ENCODE peak calls at places on chromosomes 1 and 21, in nine cellular contexts. B, V, Y, I, T, Q, G, O and C are unnamed samples. For H3K27me3 and H3K4me1, the result is how much of the 10 kb centered on the place peaks cover.

GRCh38 chr1:84973493-84974334 is 23.2 kb downstream of the MCOLN2 start:
- DNase-seq in T (no peak), O (peak), Y (peak), B (no peak), G (no peak), V (no peak), I (no peak), Q (no peak), C (no peak)

GRCh38 chr21:35066824-35067223 is 17.7 kb upstream of the RUNX1 start:
- DNase-seq in T (no peak), O (no peak), V (no peak), I (no peak), Y (no peak), Q (no peak), G (no peak), B (no peak), C (peak)

GRCh38 chr1:89545264-89546038 is 20.8 kb downstream of the LRRC8B start:
- DNase-seq in O (peak), B (no peak), I (no peak), V (no peak), Q (peak), T (no peak), G (no peak), Y (peak), C (no peak)

GRCh38 chr1:202049129-202049528 is 38.7 kb downstream of the ELF3 start:
- DNase-seq in Q (no peak), G (no peak), T (peak), O (no peak), Y (no peak), B (no peak), I (no peak), V (peak), C (no peak)

GRCh38 chr1:64891440-64891815 is 74.9 kb downstream of the JAK1 start:
- DNase-seq in B (no peak), Q (no peak), G (no peak), I (no peak), Y (no peak), O (no peak), V (no peak), T (no peak), C (no peak)

GRCh38 chr1:38273405-38273804 is 226.8 kb upstream of the POU3F1 start:
- DNase-seq in O (no peak), I (no peak), Y (no peak), V (no peak), T (no peak), G (no peak), Q (peak), B (no peak), C (no peak)

GRCh38 chr1:243713470-243714186 is 136.4 kb downstream of the AKT3 start:
- DNase-seq in V (no peak), I (no peak), G (no peak), Y (no peak), O (peak), T (no peak), B (no peak), Q (peak), C (no peak)

GRCh38 chr1:117683571-117684285 is 77.9 kb downstream of the TENT5C start:
- DNase-seq in T (no peak), V (no peak), O (no peak), Q (peak), G (no peak), Y (no peak), B (no peak), I (no peak), C (no peak)

GRCh38 chr1:52158218-52158617 is 16.3 kb downstream of the ZFYVE9 start:
- DNase-seq in G (no peak), Y (no peak), Q (no peak), O (peak), B (no peak), I (no peak), V (no peak), T (no peak), C (no peak)

GRCh38 chr1:6424000-6424565 is 493 bp upstream of the ESPN start:
- DNase-seq in B (no peak), T (no peak), Q (no peak), I (no peak), O (no peak), G (no peak), Y (no peak), V (no peak), C (peak)

GRCh38 chr1:223520200-223520599 is 127.0 kb downstream of the CCDC185 start:
- DNase-seq in T (no peak), G (no peak), O (no peak), Q (no peak), I (no peak), V (no peak), Y (no peak), B (no peak), C (no peak)

GRCh38 chr1:151534662-151535278 is 5.3 kb upstream of the TUFT1 start:
- DNase-seq in O (peak), Y (peak), V (peak), B (peak), Q (peak), T (peak), I (peak), G (peak), C (peak)

GRCh38 chr1:230335861-230336549 is 90.1 kb downstream of the PGBD5 start:
- DNase-seq in B (no peak), O (no peak), Y (no peak), G (no peak), I (no peak), T (no peak), Q (no peak), V (no peak), C (no peak)

DNA sequence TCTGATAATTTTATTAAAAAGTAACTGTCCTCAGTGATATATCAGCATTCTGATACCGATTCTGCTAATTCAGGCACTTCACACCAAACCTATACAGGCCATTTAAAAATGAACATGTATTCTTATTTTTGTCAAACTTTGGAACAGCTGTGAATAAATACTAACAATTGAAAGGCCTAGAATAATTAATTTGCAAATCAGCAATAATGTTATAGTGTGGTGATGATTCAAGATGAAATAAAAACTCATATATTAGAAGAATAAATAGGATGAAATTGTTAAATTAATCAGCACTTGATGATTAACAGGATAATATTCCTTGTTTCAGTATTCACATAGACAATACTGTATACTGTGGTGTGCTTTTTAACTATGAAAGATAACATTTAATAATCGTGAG is 9.9 kb downstream of the CDKN2C start:
- DNase-seq in Y (no peak), V (no peak), G (no peak), B (no peak), O (no peak), I (no peak), T (no peak), Q (no peak), C (no peak)
- H3K27me3 ChIP-seq in Y (under half), V (under half), G (under half), B (under half), O (under half), I (under half), T (under half), Q (under half), C (half or more)

DNA sequence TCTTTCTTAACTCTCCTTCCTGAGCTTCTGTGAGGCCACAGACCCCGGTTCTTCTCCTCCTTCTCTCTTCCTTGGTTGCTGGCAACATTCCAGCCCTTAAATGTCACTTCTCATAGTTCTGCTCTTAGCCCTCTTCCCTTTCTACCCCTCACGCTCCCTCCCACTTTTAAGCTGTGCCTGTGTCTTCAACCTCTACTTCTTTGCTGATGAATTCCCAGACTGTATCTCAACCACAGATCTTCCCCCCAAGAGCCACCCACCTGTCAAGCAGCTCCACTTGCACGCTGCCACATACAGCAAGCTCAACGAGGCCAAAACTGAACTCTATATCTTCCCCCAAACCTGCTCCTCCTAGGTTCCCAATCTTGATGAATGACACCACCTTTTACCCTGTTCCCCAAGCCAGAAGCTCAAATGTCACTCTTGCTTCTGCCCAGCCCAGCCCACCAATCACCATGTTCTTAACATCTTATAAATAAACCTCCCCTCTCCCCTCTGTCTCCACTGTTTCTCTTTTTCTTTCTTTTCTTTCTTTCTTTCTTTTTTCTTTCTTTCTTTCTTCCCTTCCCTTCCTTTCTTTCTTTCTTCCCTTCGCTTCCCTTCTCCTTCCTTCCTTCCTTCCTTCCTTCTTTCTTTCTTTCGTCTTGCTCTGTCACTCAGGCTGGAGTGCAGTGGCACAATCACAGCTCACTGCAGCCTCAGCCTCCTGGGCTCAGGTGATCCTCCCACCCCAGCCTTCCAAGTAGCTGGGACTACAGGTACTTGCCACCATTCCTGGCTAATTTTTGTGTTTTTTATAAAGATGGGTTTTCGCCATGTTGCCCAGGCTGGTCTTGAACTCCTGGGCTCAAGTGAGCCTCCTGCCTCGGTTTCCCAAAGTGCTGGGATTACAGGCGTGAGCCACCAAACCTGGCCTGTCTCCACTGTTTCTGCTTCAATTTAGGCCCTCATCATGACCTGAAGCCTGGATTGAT is 19.8 kb upstream of the PTP4A2 start:
- DNase-seq in V (no peak), I (no peak), G (no peak), O (no peak), B (no peak), T (no peak), Y (peak), Q (no peak), C (no peak)
- H3K4me1 ChIP-seq in V (half or more), I (under half), G (half or more), O (under half), B (under half), T (under half), Y (under half), Q (under half), C (under half)

GRCh38 chr1:211355873-211356272 is 29.2 kb downstream of the TRAF5 start:
- DNase-seq in B (no peak), G (no peak), T (no peak), I (no peak), V (no peak), Y (no peak), O (no peak), Q (no peak), C (no peak)
- H3K4me3 ChIP-seq in B (no peak), G (no peak), T (no peak), I (no peak), V (no peak), Y (no peak), O (no peak), Q (no peak), C (no peak)

DNA sequence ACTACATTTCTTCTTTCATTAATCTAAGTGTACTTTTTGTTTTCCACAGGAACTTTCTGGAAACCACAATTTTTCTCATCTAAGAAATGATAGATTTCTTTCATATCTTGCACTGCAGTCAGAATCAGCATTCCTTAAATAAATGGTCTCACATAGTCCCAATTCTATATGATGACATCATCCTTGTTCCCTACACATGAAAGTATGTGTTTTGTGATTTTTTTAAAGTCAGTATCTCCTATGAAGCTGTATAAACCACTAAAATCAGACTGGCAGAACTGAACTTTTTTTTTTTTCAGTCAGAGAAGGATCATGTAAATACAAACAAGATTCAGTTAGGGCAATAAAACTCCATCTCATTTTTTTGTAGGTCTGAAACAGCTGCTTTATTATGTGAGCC is 742.6 kb upstream of the CXADR start:
- DNase-seq in Q (peak), Y (no peak), I (no peak), O (no peak), G (no peak), V (no peak), T (no peak), B (no peak), C (no peak)
- H3K27me3 ChIP-seq in Q (under half), Y (under half), I (under half), O (under half), G (under half), V (under half), T (under half), B (under half), C (under half)